ENCODE peak calls at places on chromosomes 7 and 10, in nine cellular contexts. M is heart left ventricle, Q is OCI-LY7, Z is tibial artery, L is ovary, U is IMR-90, R is colonic mucosa, K is mammary epithelial cell, V is heart right ventricle. D is an unnamed sample.

GRCh38 chr7:111931958-111932357 is 274.2 kb downstream of the DOCK4 start:
- DNase-seq in Q (no peak), V (no peak), M (no peak), U (peak; percentile 23), L (no peak), K (no peak), R (no peak), Z (no peak), D (no peak)

GRCh38 chr7:142355328-142355727 is 97.5 kb upstream of the PRSS58 start:
- DNase-seq in L (no peak), U (peak; percentile 73), Z (no peak), K (peak; percentile 49), V (no peak), M (no peak), R (no peak), Q (no peak), D (no peak)

GRCh38 chr10:65496541-65496940 is 1429.3 kb upstream of the LRRTM3 start:
- DNase-seq in L (no peak), M (no peak), K (peak; percentile 12), V (no peak), U (no peak), R (no peak), Z (no peak), Q (no peak), D (no peak)

GRCh38 chr7:92119213-92119759 is 15.0 kb downstream of the CYP51A1 start:
- DNase-seq in V (no peak), M (no peak), Q (no peak), R (no peak), K (no peak), L (no peak), Z (no peak), U (no peak), D (no peak)

GRCh38 chr7:100887186-100887954 is 2.1 kb downstream of the UFSP1 start:
- DNase-seq in M (no peak), K (no peak), Z (no peak), Q (peak; percentile 92), U (no peak), R (peak; percentile 78), V (no peak), L (no peak), D (no peak)

GRCh38 chr10:109219935-109220334 is 703.4 kb downstream of the XPNPEP1 start:
- DNase-seq in K (no peak), L (no peak), R (no peak), Z (no peak), V (no peak), U (no peak), Q (no peak), M (no peak), D (no peak)

GRCh38 chr7:106570146-106570545 is 90.8 kb downstream of the CCDC71L start:
- DNase-seq in K (no peak), V (no peak), M (no peak), L (no peak), R (no peak), Q (no peak), Z (no peak), U (no peak), D (no peak)

GRCh38 chr10:69517271-69517848 is 55.9 kb downstream of the NEUROG3 start:
- DNase-seq in U (no peak), V (no peak), M (no peak), R (no peak), Z (no peak), L (no peak), K (no peak), Q (no peak), D (no peak)

GRCh38 chr10:5647507-5648240 is 18.7 kb downstream of the ASB13 start:
- DNase-seq in Z (peak; percentile 1), Q (no peak), U (no peak), V (no peak), M (no peak), K (no peak), L (no peak), R (peak; percentile 22), D (no peak)

GRCh38 chr10:5643356-5643755 is 23.0 kb downstream of the ASB13 start:
- DNase-seq in Q (no peak), K (no peak), L (no peak), V (no peak), M (no peak), R (no peak), U (no peak), Z (no peak), D (no peak)

GRCh38 chr10:5645944-5646617 is 20.3 kb downstream of the ASB13 start:
- DNase-seq in M (no peak), V (no peak), L (no peak), Q (peak; percentile 57), K (no peak), Z (no peak), U (no peak), R (peak; percentile 25), D (no peak)

GRCh38 chr10:5644930-5645329 is 21.5 kb downstream of the ASB13 start:
- DNase-seq in K (no peak), L (no peak), R (no peak), V (no peak), Z (no peak), M (no peak), U (no peak), Q (no peak), D (no peak)

DNA sequence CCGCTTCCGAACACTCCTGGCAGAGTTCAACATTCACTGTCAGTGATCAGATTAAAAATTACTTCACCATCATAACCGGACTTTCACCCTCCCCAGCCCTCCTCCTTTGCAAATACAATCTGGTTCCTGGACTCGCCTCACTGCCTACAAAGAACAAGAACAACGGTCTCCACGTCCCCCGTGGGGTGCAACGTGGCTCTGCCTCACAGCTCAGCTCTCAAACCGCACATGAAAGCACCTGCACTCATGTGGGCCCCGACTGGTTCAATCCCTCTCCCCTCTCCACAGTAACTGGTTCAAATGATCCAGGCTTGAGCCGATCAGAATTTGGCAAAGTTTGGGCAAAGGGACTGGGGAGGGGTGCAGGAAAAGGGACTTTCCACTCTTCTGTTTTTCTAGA is 21.0 kb downstream of the ASB13 start:
- DNase-seq in U (no peak), K (no peak), L (no peak), R (peak; percentile 83), Q (peak; percentile 83), Z (peak; percentile 55), M (no peak), V (no peak), D (no peak)
- H3K27ac ChIP-seq in U (no peak overlapping the region), K (no peak overlapping the region), L (peak overlapping the region; percentile 16), R (peak overlapping the region; percentile 57), Q (peak overlapping the region; percentile 85), Z (peak overlapping the region; percentile 60), M (peak overlapping the region; percentile 79), V (peak overlapping the region; percentile 86), D (peak overlapping the region; percentile 60)

GRCh38 chr7:44883961-44884360 is 1.4 kb downstream of the PURB start:
- DNase-seq in Z (no peak), L (no peak), M (no peak), R (no peak), U (no peak), Q (no peak), K (no peak), V (no peak), D (no peak)

GRCh38 chr7:44881610-44882009 is 3.7 kb downstream of the PURB start:
- DNase-seq in R (no peak), Q (no peak), V (no peak), U (peak; percentile 88), L (no peak), M (no peak), K (peak; percentile 43), Z (no peak), D (no peak)

GRCh38 chr7:44881066-44881600 is 4.2 kb downstream of the PURB start:
- DNase-seq in M (no peak), R (no peak), V (no peak), Q (no peak), K (no peak), Z (no peak), U (no peak), L (no peak), D (no peak)

GRCh38 chr7:44884553-44885393 is 557 bp downstream of the PURB start:
- DNase-seq in K (peak; percentile 49), R (peak; percentile 46), Z (peak; percentile 45), Q (peak; percentile 64), L (peak; percentile 47), V (peak; percentile 75), U (peak; percentile 67), M (peak; percentile 85), D (peak; percentile 86)

GRCh38 chr7:44882899-44883298 is 2.4 kb downstream of the PURB start:
- DNase-seq in M (no peak), K (no peak), Z (no peak), Q (no peak), R (no peak), L (no peak), U (peak; percentile 26), V (no peak), D (no peak)
- H3K4me1 ChIP-seq in M (peaks cover 35% of the 10 kb centered on the region), K (peaks cover 41% of the 10 kb centered on the region), Z (peaks cover 76% of the 10 kb centered on the region), Q (peaks cover 69% of the 10 kb centered on the region), R (peaks cover 20% of the 10 kb centered on the region), L (peaks cover 14% of the 10 kb centered on the region), U (peaks cover 11% of the 10 kb centered on the region), V (peaks cover 76% of the 10 kb centered on the region), D (peaks cover 69% of the 10 kb centered on the region)

DNA sequence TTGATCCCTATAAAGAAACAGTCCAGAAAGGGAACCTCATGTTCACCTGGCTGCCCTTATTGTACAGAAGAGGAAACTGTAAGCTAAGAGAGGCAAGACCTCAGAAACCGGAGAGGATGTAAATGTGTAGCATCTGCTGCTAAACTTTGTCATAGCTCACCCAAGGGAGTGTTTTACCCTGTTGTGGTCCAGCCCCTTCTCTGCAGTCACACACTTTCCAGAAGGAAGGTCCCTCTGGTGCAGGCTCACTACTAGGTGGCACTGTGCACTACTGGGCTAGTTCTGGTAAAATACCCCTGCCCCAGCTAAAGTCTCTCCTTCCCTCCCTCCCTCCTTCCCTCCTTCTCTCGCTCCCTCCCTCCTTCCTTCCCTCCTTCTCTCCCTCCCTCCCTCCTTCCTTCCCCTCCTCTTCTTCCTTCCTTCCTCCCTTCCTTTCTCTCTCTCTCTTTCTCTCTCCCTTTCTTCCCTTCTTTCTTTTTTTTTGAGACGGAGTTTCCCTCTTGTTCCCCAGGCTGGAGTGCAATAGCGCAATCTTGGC is 42.5 kb upstream of the LCOR start:
- DNase-seq in Q (peak; percentile 87), M (no peak), K (no peak), L (no peak), R (no peak), Z (no peak), U (no peak), V (no peak), D (no peak)
- TF ChIP-seq CTCF in Q (peak; percentile 56), M (no peak), K (peak; percentile 66), L (no peak), R (no peak), Z (no peak), U (no peak), V (peak; percentile 58), D (no peak)

DNA sequence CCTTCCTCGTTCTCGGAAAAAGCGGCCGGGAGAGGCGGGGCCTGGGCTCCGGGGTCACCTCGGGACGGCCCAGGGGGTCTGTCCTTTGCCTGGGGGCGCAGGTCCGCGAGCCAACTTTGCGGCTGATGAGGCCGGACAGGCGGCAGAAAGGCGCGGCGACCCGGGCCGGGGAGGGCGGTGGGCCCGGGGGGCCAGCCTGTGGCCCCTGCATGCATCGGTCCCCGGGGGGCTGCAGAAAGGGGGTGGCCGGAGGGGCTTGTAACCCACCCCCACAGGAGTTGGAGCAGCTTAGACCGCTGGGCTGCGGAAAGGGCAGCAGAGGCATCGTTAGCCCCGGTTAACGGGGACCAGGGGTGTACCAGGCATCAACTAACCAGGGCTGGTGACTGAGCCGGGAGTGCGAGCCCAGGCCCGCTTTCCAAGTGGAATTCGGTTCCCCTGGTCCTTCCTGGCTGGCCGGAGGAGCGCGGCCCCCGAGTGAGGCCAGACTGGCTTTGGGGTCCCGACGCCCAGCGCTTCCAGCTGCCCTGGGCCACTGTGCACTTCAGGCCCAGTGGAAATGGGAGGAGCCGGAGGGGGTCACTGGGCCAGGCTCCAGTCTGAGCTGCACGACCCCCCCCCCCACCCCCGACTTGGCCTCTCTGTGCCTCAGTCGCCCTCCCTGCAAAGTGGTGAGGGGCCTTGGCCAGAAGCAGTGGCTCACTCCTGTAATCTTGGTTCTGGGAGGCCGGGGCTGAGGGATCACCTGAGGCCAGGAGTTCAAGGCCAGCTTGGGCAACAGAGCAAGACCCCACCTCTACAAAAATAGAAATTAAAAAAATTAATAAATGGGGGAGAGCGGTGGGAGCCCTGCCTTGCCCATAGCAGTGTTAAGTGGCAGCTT is 919 bp downstream of the SLC29A4 start:
- DNase-seq in Q (no peak), L (no peak), Z (no peak), U (no peak), K (no peak), R (peak; percentile 27), V (no peak), M (no peak), D (no peak)
- H3K27ac ChIP-seq in Q (no peak overlapping the region), L (no peak overlapping the region), Z (no peak overlapping the region), U (no peak overlapping the region), K (no peak overlapping the region), R (no peak overlapping the region), V (no peak overlapping the region), M (no peak overlapping the region), D (no peak overlapping the region)

D was measured in psoas muscle.